ENCODE peak calls at places on chromosomes 1 and 21, in ten cellular contexts. One of them, this sample, is unnamed.

GRCh38 chr1:178944729-178945128 is 73.9 kb upstream of the ANGPTL1 start:
- DNase-seq in astrocyte of the spinal cord: no peak
- DNase-seq in mammary epithelial cell: no peak
- DNase-seq in foreskin fibroblast: no peak
- DNase-seq in lower lobe of right lung: no peak
- DNase-seq in RWPE1: no peak
- DNase-seq in A549: no peak
- DNase-seq in fibroblast of lung: no peak
- DNase-seq in Peyer's patch: no peak
- DNase-seq in heart right ventricle: no peak
- DNase-seq in this sample: no peak

GRCh38 chr1:197180252-197180878 is 33.9 kb upstream of the ASPM start:
- DNase-seq in lower lobe of right lung: no peak
- DNase-seq in foreskin fibroblast: peak; percentile 34
- DNase-seq in heart right ventricle: no peak
- DNase-seq in A549: peak; percentile 33
- DNase-seq in Peyer's patch: no peak
- DNase-seq in fibroblast of lung: peak; percentile 71
- DNase-seq in astrocyte of the spinal cord: peak; percentile 73
- DNase-seq in RWPE1: peak; percentile 57
- DNase-seq in mammary epithelial cell: peak; percentile 45
- DNase-seq in this sample: peak; percentile 64

GRCh38 chr1:22276396-22276748 is 133.5 kb upstream of the WNT4 start:
- DNase-seq in A549: no peak
- DNase-seq in fibroblast of lung: no peak
- DNase-seq in foreskin fibroblast: no peak
- DNase-seq in Peyer's patch: no peak
- DNase-seq in astrocyte of the spinal cord: no peak
- DNase-seq in lower lobe of right lung: no peak
- DNase-seq in RWPE1: no peak
- DNase-seq in heart right ventricle: no peak
- DNase-seq in mammary epithelial cell: no peak
- DNase-seq in this sample: no peak

GRCh38 chr1:10185759-10186158 is 24.6 kb upstream of the KIF1B start:
- DNase-seq in heart right ventricle: no peak
- DNase-seq in lower lobe of right lung: no peak
- DNase-seq in Peyer's patch: no peak
- DNase-seq in fibroblast of lung: no peak
- DNase-seq in astrocyte of the spinal cord: no peak
- DNase-seq in A549: no peak
- DNase-seq in foreskin fibroblast: no peak
- DNase-seq in RWPE1: no peak
- DNase-seq in mammary epithelial cell: no peak
- DNase-seq in this sample: no peak

GRCh38 chr1:184974086-184974836 is at the start of gene NIBAN1:
- DNase-seq in astrocyte of the spinal cord: peak; percentile 60
- DNase-seq in fibroblast of lung: peak; percentile 44
- DNase-seq in heart right ventricle: peak; percentile 76
- DNase-seq in RWPE1: peak; percentile 51
- DNase-seq in Peyer's patch: peak; percentile 44
- DNase-seq in lower lobe of right lung: peak; percentile 87
- DNase-seq in A549: peak; percentile 18
- DNase-seq in mammary epithelial cell: peak; percentile 56
- DNase-seq in foreskin fibroblast: no peak
- DNase-seq in this sample: peak; percentile 30

GRCh38 chr1:81237531-81238528 is 562.9 kb upstream of the ADGRL2 start:
- DNase-seq in fibroblast of lung: no peak
- DNase-seq in Peyer's patch: no peak
- DNase-seq in RWPE1: no peak
- DNase-seq in heart right ventricle: no peak
- DNase-seq in foreskin fibroblast: no peak
- DNase-seq in lower lobe of right lung: no peak
- DNase-seq in mammary epithelial cell: peak; percentile 29
- DNase-seq in A549: no peak
- DNase-seq in astrocyte of the spinal cord: no peak
- DNase-seq in this sample: peak; percentile 2

GRCh38 chr1:8122160-8122476 is 96.0 kb upstream of the ERRFI1 start:
- DNase-seq in Peyer's patch: no peak
- DNase-seq in RWPE1: no peak
- DNase-seq in lower lobe of right lung: no peak
- DNase-seq in heart right ventricle: no peak
- DNase-seq in fibroblast of lung: peak; percentile 83
- DNase-seq in foreskin fibroblast: no peak
- DNase-seq in astrocyte of the spinal cord: peak; percentile 82
- DNase-seq in A549: no peak
- DNase-seq in mammary epithelial cell: peak; percentile 31
- DNase-seq in this sample: no peak

GRCh38 chr1:27724961-27725373 is 794 bp upstream of the FAM76A start:
- DNase-seq in lower lobe of right lung: peak; percentile 60
- DNase-seq in foreskin fibroblast: no peak
- DNase-seq in heart right ventricle: peak; percentile 22
- DNase-seq in mammary epithelial cell: peak; percentile 8
- DNase-seq in astrocyte of the spinal cord: no peak
- DNase-seq in A549: no peak
- DNase-seq in Peyer's patch: no peak
- DNase-seq in RWPE1: no peak
- DNase-seq in fibroblast of lung: peak; percentile 13
- DNase-seq in this sample: peak; percentile 75

GRCh38 chr1:205767248-205767647 is 8.0 kb downstream of the RAB29 start:
- DNase-seq in heart right ventricle: no peak
- DNase-seq in mammary epithelial cell: no peak
- DNase-seq in A549: no peak
- DNase-seq in foreskin fibroblast: no peak
- DNase-seq in lower lobe of right lung: no peak
- DNase-seq in fibroblast of lung: no peak
- DNase-seq in RWPE1: no peak
- DNase-seq in Peyer's patch: no peak
- DNase-seq in astrocyte of the spinal cord: no peak
- DNase-seq in this sample: no peak

GRCh38 chr1:203480525-203481084 is 5.0 kb downstream of the PRELP start:
- DNase-seq in A549: peak; percentile 63
- DNase-seq in RWPE1: peak; percentile 99
- DNase-seq in lower lobe of right lung: peak; percentile 65
- DNase-seq in mammary epithelial cell: peak; percentile 82
- DNase-seq in fibroblast of lung: peak; percentile 90
- DNase-seq in astrocyte of the spinal cord: peak; percentile 60
- DNase-seq in foreskin fibroblast: peak; percentile 91
- DNase-seq in Peyer's patch: peak; percentile 24
- DNase-seq in heart right ventricle: peak; percentile 29
- DNase-seq in this sample: peak; percentile 92

GRCh38 chr21:33124879-33125278 is 54.9 kb downstream of the OLIG1 start:
- DNase-seq in Peyer's patch: no peak
- DNase-seq in mammary epithelial cell: no peak
- DNase-seq in fibroblast of lung: no peak
- DNase-seq in astrocyte of the spinal cord: no peak
- DNase-seq in heart right ventricle: no peak
- DNase-seq in A549: no peak
- DNase-seq in RWPE1: no peak
- DNase-seq in lower lobe of right lung: no peak
- DNase-seq in foreskin fibroblast: no peak
- DNase-seq in this sample: no peak

GRCh38 chr21:33123396-33124120 is 53.6 kb downstream of the OLIG1 start:
- DNase-seq in mammary epithelial cell: no peak
- DNase-seq in Peyer's patch: no peak
- DNase-seq in RWPE1: no peak
- DNase-seq in fibroblast of lung: no peak
- DNase-seq in astrocyte of the spinal cord: no peak
- DNase-seq in foreskin fibroblast: no peak
- DNase-seq in heart right ventricle: no peak
- DNase-seq in A549: no peak
- DNase-seq in lower lobe of right lung: no peak
- DNase-seq in this sample: peak; percentile 24

GRCh38 chr21:33126569-33126968 is 56.6 kb downstream of the OLIG1 start:
- DNase-seq in lower lobe of right lung: no peak
- DNase-seq in RWPE1: no peak
- DNase-seq in mammary epithelial cell: no peak
- DNase-seq in Peyer's patch: no peak
- DNase-seq in fibroblast of lung: no peak
- DNase-seq in foreskin fibroblast: no peak
- DNase-seq in astrocyte of the spinal cord: no peak
- DNase-seq in A549: no peak
- DNase-seq in heart right ventricle: no peak
- DNase-seq in this sample: no peak

GRCh38 chr21:33127154-33127893 is 57.4 kb downstream of the OLIG1 start:
- DNase-seq in mammary epithelial cell: peak; percentile 44
- DNase-seq in Peyer's patch: peak; percentile 25
- DNase-seq in A549: peak; percentile 46
- DNase-seq in RWPE1: peak; percentile 54
- DNase-seq in foreskin fibroblast: peak; percentile 57
- DNase-seq in lower lobe of right lung: peak; percentile 63
- DNase-seq in astrocyte of the spinal cord: peak; percentile 67
- DNase-seq in fibroblast of lung: peak; percentile 44
- DNase-seq in heart right ventricle: peak; percentile 53
- DNase-seq in this sample: peak; percentile 80

DNA sequence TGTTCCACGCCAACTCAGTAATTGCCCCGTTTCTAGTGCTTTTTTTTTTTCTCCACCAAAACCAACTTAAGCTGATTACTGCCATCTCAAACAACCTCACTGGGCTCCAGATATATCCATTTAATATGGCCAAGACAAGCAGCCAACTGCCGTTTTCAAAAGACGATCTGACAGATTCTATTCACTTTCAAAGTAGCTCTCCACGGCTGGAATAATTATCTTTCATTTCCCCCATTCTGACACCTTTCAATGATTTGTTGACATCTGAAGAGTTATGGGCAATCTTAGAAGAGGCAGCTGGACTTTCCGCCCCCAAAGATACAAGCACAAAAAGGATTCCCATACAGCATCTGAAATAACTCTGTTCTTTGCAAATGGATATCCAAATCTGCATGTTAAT is 56.0 kb downstream of the OLIG1 start:
- DNase-seq in lower lobe of right lung: no peak
- DNase-seq in fibroblast of lung: no peak
- DNase-seq in Peyer's patch: no peak
- DNase-seq in heart right ventricle: no peak
- DNase-seq in astrocyte of the spinal cord: no peak
- DNase-seq in A549: no peak
- DNase-seq in mammary epithelial cell: no peak
- DNase-seq in RWPE1: no peak
- DNase-seq in foreskin fibroblast: no peak
- DNase-seq in this sample: no peak
- TF ChIP-seq CTCF in lower lobe of right lung: no peak
- TF ChIP-seq CTCF in fibroblast of lung: no peak
- TF ChIP-seq CTCF in Peyer's patch: no peak
- TF ChIP-seq CTCF in heart right ventricle: no peak
- TF ChIP-seq CTCF in astrocyte of the spinal cord: no peak
- TF ChIP-seq CTCF in A549: no peak
- TF ChIP-seq CTCF in mammary epithelial cell: no peak
- TF ChIP-seq CTCF in RWPE1: no peak
- TF ChIP-seq CTCF in foreskin fibroblast: no peak
- TF ChIP-seq CTCF in this sample: no peak

GRCh38 chr1:61152706-61153105 is 70.3 kb downstream of the NFIA start:
- DNase-seq in RWPE1: no peak
- DNase-seq in astrocyte of the spinal cord: no peak
- DNase-seq in Peyer's patch: no peak
- DNase-seq in lower lobe of right lung: no peak
- DNase-seq in mammary epithelial cell: no peak
- DNase-seq in heart right ventricle: no peak
- DNase-seq in A549: no peak
- DNase-seq in fibroblast of lung: no peak
- DNase-seq in foreskin fibroblast: no peak
- DNase-seq in this sample: no peak
- TF ChIP-seq CTCF in RWPE1: no peak
- TF ChIP-seq CTCF in astrocyte of the spinal cord: no peak
- TF ChIP-seq CTCF in Peyer's patch: no peak
- TF ChIP-seq CTCF in lower lobe of right lung: no peak
- TF ChIP-seq CTCF in mammary epithelial cell: no peak
- TF ChIP-seq CTCF in heart right ventricle: no peak
- TF ChIP-seq CTCF in A549: no peak
- TF ChIP-seq CTCF in fibroblast of lung: no peak
- TF ChIP-seq CTCF in foreskin fibroblast: no peak
- TF ChIP-seq CTCF in this sample: no peak

GRCh38 chr1:46411601-46412341 is 17.7 kb downstream of the FAAH start:
- DNase-seq in fibroblast of lung: no peak
- DNase-seq in mammary epithelial cell: no peak
- DNase-seq in heart right ventricle: no peak
- DNase-seq in Peyer's patch: no peak
- DNase-seq in lower lobe of right lung: no peak
- DNase-seq in astrocyte of the spinal cord: no peak
- DNase-seq in RWPE1: no peak
- DNase-seq in foreskin fibroblast: no peak
- DNase-seq in A549: no peak
- DNase-seq in this sample: no peak
- TF ChIP-seq CTCF in fibroblast of lung: no peak
- TF ChIP-seq CTCF in mammary epithelial cell: no peak
- TF ChIP-seq CTCF in heart right ventricle: peak; percentile 38
- TF ChIP-seq CTCF in Peyer's patch: peak; percentile 6
- TF ChIP-seq CTCF in lower lobe of right lung: peak; percentile 25
- TF ChIP-seq CTCF in astrocyte of the spinal cord: peak; percentile 48
- TF ChIP-seq CTCF in RWPE1: peak; percentile 29
- TF ChIP-seq CTCF in foreskin fibroblast: peak; percentile 28
- TF ChIP-seq CTCF in A549: no peak
- TF ChIP-seq CTCF in this sample: peak; percentile 55

DNA sequence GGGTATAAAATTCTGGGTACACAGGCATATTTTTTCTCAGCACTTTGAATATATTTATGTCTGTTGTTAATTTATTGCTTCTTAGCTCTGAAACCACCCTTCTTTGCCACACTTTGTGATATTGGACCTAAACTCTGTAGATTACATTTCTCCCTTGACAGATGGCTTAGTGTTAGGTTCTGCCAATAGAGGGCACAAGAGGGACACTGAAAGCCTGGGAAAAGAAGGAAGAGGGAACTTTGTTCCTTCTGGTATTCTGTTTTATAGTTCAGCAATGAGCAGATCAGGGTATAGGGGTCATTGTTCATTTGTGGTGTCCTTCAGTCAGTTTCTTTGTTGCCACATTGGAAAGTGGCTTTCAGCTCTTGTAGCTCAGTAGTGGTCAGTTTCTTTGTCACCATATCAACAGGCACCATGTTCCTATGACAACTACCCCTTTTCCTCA is 423.5 kb upstream of the PROX1 start:
- DNase-seq in fibroblast of lung: no peak
- DNase-seq in astrocyte of the spinal cord: no peak
- DNase-seq in heart right ventricle: no peak
- DNase-seq in A549: no peak
- DNase-seq in Peyer's patch: no peak
- DNase-seq in mammary epithelial cell: peak; percentile 34
- DNase-seq in RWPE1: no peak
- DNase-seq in foreskin fibroblast: no peak
- DNase-seq in lower lobe of right lung: no peak
- DNase-seq in this sample: peak; percentile 68
- TF ChIP-seq CTCF in fibroblast of lung: no peak
- TF ChIP-seq CTCF in astrocyte of the spinal cord: no peak
- TF ChIP-seq CTCF in heart right ventricle: peak; percentile 32
- TF ChIP-seq CTCF in A549: no peak
- TF ChIP-seq CTCF in Peyer's patch: peak; percentile 16
- TF ChIP-seq CTCF in mammary epithelial cell: peak; percentile 78
- TF ChIP-seq CTCF in RWPE1: peak; percentile 7
- TF ChIP-seq CTCF in foreskin fibroblast: no peak
- TF ChIP-seq CTCF in lower lobe of right lung: peak; percentile 34
- TF ChIP-seq CTCF in this sample: peak; percentile 46

GRCh38 chr1:15919316-15919715 is 56.6 kb downstream of the ZBTB17 start:
- DNase-seq in astrocyte of the spinal cord: peak; percentile 82
- DNase-seq in Peyer's patch: peak; percentile 10
- DNase-seq in fibroblast of lung: peak; percentile 95
- DNase-seq in foreskin fibroblast: peak; percentile 26
- DNase-seq in RWPE1: peak; percentile 72
- DNase-seq in heart right ventricle: no peak
- DNase-seq in A549: no peak
- DNase-seq in lower lobe of right lung: no peak
- DNase-seq in mammary epithelial cell: peak; percentile 91
- DNase-seq in this sample: peak; percentile 79
- TF ChIP-seq CTCF in astrocyte of the spinal cord: no peak
- TF ChIP-seq CTCF in Peyer's patch: no peak
- TF ChIP-seq CTCF in fibroblast of lung: no peak
- TF ChIP-seq CTCF in foreskin fibroblast: no peak
- TF ChIP-seq CTCF in RWPE1: no peak
- TF ChIP-seq CTCF in heart right ventricle: no peak
- TF ChIP-seq CTCF in A549: no peak
- TF ChIP-seq CTCF in lower lobe of right lung: no peak
- TF ChIP-seq CTCF in mammary epithelial cell: no peak
- TF ChIP-seq CTCF in this sample: no peak

GRCh38 chr1:36160949-36161485 is 5.1 kb downstream of the MAP7D1 start:
- DNase-seq in Peyer's patch: peak; percentile 77
- DNase-seq in RWPE1: peak; percentile 60
- DNase-seq in foreskin fibroblast: peak; percentile 75
- DNase-seq in astrocyte of the spinal cord: peak; percentile 68
- DNase-seq in mammary epithelial cell: peak; percentile 58
- DNase-seq in fibroblast of lung: peak; percentile 72
- DNase-seq in A549: peak; percentile 48
- DNase-seq in heart right ventricle: peak; percentile 82
- DNase-seq in lower lobe of right lung: peak; percentile 78
- DNase-seq in this sample: peak; percentile 59
- TF ChIP-seq CTCF in Peyer's patch: no peak
- TF ChIP-seq CTCF in RWPE1: no peak
- TF ChIP-seq CTCF in foreskin fibroblast: peak; percentile 45
- TF ChIP-seq CTCF in astrocyte of the spinal cord: peak; percentile 55
- TF ChIP-seq CTCF in mammary epithelial cell: peak; percentile 17
- TF ChIP-seq CTCF in fibroblast of lung: peak; percentile 41
- TF ChIP-seq CTCF in A549: peak; percentile 37
- TF ChIP-seq CTCF in heart right ventricle: peak; percentile 38
- TF ChIP-seq CTCF in lower lobe of right lung: peak; percentile 25
- TF ChIP-seq CTCF in this sample: peak; percentile 40

This sample was measured in MCF 10A.